ENCODE peak calls at places on chromosome 16, in eight cellular contexts. U is AG09309, H is BE2C, V is DND-41, M is activated B cell treated with CpG ODN at 0.5 μM for 24 hours, I is cardiac fibroblast, G is HFFc6, T is right atrium auricular region. X is an unnamed sample.

GRCh38 chr16:82867425-82867824 is 240.7 kb downstream of the CDH13 start:
- DNase-seq in U (peak; percentile 7), H (no peak), V (no peak), M (no peak), I (no peak), G (no peak), T (no peak), X (no peak)

GRCh38 chr16:83992624-83993023 is 24.6 kb downstream of the NECAB2 start:
- DNase-seq in U (peak; percentile 17), H (no peak), V (no peak), M (no peak), I (peak; percentile 81), G (peak; percentile 52), T (no peak), X (peak; percentile 11)

GRCh38 chr16:86150646-86151371 is 251.8 kb downstream of the IRF8 start:
- DNase-seq in U (no peak), H (no peak), V (no peak), M (no peak), I (no peak), G (no peak), T (no peak), X (no peak)

GRCh38 chr16:2969545-2970521 is 685 bp downstream of the PAQR4 start:
- DNase-seq in U (no peak), H (peak; percentile 86), V (peak; percentile 88), M (peak; percentile 53), I (peak; percentile 31), G (peak; percentile 21), T (peak; percentile 62), X (no peak)

GRCh38 chr16:48383877-48384304 is 1.3 kb downstream of the SIAH1 start:
- DNase-seq in U (peak; percentile 46), H (no peak), V (peak; percentile 23), M (no peak), I (peak; percentile 28), G (peak; percentile 38), T (peak; percentile 57), X (no peak)

GRCh38 chr16:16915771-16916170 is 536.8 kb downstream of the NPIPA7 start:
- DNase-seq in U (no peak), H (no peak), V (no peak), M (no peak), I (no peak), G (no peak), T (no peak), X (no peak)

GRCh38 chr16:86086471-86086870 is 187.5 kb downstream of the IRF8 start:
- DNase-seq in U (no peak), H (no peak), V (no peak), M (no peak), I (no peak), G (no peak), T (no peak), X (no peak)

GRCh38 chr16:65745201-65745600 is 621.3 kb upstream of the CDH5 start:
- DNase-seq in U (no peak), H (peak; percentile 16), V (no peak), M (no peak), I (no peak), G (no peak), T (no peak), X (no peak)

GRCh38 chr16:85525464-85526117 is 87.5 kb upstream of the GSE1 start:
- DNase-seq in U (no peak), H (peak; percentile 21), V (no peak), M (no peak), I (no peak), G (no peak), T (no peak), X (no peak)

GRCh38 chr16:83147244-83147643 is 520.5 kb downstream of the CDH13 start:
- DNase-seq in U (no peak), H (no peak), V (no peak), M (no peak), I (peak; percentile 18), G (no peak), T (no peak), X (no peak)

GRCh38 chr16:12419987-12420386 is 383.7 kb downstream of the CPPED1 start:
- DNase-seq in U (no peak), H (no peak), V (no peak), M (no peak), I (no peak), G (no peak), T (no peak), X (no peak)

GRCh38 chr16:19753815-19754643 is 36.0 kb downstream of the IQCK start:
- DNase-seq in U (peak; percentile 35), H (no peak), V (no peak), M (no peak), I (peak; percentile 86), G (peak; percentile 40), T (no peak), X (no peak)

GRCh38 chr16:88971371-88972097 is 5.5 kb downstream of the CBFA2T3 start:
- DNase-seq in U (no peak), H (no peak), V (no peak), M (peak; percentile 59), I (no peak), G (no peak), T (no peak), X (no peak)

DNA sequence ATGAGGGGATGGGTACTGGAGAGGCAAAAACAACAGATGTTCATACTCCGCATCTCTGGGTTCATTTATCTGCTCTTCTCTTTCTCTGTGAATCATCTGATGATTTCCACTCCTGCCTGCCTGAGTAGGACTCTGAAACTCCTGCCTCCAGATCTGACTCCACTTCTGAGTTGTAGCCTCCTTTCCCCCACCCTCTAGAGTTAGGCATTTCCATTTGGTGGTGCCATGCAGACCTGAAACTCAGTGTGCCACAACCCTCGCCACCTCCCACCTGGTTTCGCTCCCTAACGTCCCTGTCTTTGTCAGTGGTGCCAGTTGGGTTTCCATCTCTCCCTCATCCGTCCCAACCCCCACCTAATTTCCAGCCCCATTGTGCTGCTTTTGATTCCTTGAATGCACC is 126.2 kb downstream of the PRKCB start:
- DNase-seq in U (no peak), H (no peak), V (no peak), M (no peak), I (no peak), G (no peak), T (no peak), X (no peak)
- TF ChIP-seq CTCF in U (no peak), H (no peak), V (no peak), M (no peak), I (no peak), G (no peak), T (no peak), X (no peak)

GRCh38 chr16:54107803-54108202 is 178.8 kb downstream of the IRX3 start:
- DNase-seq in U (no peak), H (no peak), V (no peak), M (no peak), I (no peak), G (no peak), T (no peak), X (no peak)
- TF ChIP-seq CTCF in U (no peak), H (no peak), V (no peak), M (no peak), I (no peak), G (no peak), T (no peak), X (no peak)

GRCh38 chr16:58753711-58754134 is 19.6 kb upstream of the GOT2 start:
- DNase-seq in U (no peak), H (no peak), V (no peak), M (no peak), I (no peak), G (no peak), T (no peak), X (no peak)

GRCh38 chr16:58756650-58757332 is 22.7 kb upstream of the GOT2 start:
- DNase-seq in U (no peak), H (no peak), V (no peak), M (no peak), I (no peak), G (no peak), T (no peak), X (no peak)

DNA sequence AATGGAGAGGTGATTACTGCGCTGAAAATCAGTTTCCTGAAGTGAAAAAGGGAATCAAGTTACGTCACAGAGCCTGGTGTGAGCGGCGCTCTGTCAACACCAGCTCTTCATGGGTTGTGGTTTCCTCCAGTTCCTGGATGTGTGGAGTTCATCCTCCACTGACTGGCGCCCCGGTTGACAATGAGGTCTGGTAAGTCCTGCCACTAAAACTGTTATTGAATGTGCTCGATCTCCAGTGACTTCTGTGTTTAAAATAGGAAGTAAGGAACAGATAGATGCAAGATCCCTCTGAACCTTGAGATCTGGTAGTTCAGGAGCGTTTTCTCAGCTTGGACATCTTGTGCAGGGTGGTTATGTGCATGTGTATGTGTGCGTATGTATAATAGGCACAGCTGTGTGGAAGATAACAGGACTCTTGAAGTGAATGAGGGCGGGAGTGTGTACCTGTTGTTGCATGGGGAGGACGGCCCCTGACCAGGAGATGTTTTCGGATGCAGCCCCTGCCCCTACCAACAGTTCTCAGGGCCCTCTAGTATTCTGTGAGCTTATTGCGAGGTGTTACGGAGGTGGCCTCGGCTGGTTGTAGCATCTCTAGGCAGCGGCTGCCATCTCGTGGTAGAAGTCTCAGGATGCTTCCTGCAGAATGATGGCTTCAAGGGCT is 22.0 kb upstream of the GOT2 start:
- DNase-seq in U (peak; percentile 37), H (peak; percentile 79), V (peak; percentile 85), M (peak; percentile 52), I (peak; percentile 83), G (peak; percentile 34), T (peak; percentile 67), X (peak; percentile 14)
- TF ChIP-seq CTCF in U (peak; percentile 83), H (peak; percentile 90), V (peak; percentile 91), M (no peak), I (peak; percentile 81), G (peak; percentile 75), T (no peak), X (peak; percentile 72)

GRCh38 chr16:14489460-14489859 is 140.6 kb downstream of the PARN start:
- DNase-seq in U (no peak), H (peak; percentile 54), V (peak; percentile 11), M (no peak), I (peak; percentile 45), G (no peak), T (no peak), X (no peak)

GRCh38 chr16:14485131-14485551 is 144.9 kb downstream of the PARN start:
- DNase-seq in U (no peak), H (no peak), V (no peak), M (no peak), I (peak; percentile 35), G (peak; percentile 30), T (no peak), X (no peak)

GRCh38 chr16:14485811-14486519 is 144.1 kb downstream of the PARN start:
- DNase-seq in U (no peak), H (no peak), V (no peak), M (no peak), I (peak; percentile 14), G (no peak), T (no peak), X (no peak)

GRCh38 chr16:14487579-14487978 is 142.5 kb downstream of the PARN start:
- DNase-seq in U (no peak), H (no peak), V (peak; percentile 24), M (no peak), I (no peak), G (no peak), T (no peak), X (no peak)

DNA sequence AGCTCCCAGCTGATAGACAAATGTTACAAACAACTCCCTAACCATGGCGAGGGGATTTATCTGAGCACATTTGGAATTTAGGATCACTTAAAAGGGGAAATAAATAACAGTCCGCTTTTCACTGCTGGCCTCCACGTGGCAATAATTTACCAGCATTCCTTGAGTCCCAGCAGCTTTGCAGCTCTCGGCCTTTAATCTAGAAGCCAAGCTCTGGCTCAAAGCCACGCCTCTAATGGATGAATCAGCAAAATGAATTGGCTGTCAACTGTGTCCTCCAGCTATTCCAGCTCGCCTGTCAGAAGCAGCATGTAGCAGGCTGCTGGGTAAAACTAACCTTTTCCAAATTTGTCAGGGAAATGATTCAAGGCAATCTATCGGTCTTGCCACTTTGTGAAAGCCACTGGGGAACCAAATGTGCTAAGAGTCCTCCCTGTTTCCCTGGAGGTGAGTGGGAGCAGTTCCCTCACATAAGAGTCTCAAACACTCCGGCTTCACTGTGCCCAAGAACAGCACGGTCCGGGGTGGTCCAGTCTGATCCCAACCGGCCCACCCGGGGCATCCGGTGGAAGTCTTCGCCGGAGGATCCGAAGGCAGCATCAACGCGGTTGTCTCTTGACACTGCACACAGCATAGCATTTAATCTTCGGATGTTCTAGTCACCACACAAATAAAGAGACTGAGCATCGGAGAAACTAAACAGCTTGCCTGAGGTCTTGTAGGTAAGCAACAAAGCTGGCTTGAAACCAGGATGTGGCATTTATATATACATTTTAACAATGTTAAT is 143.3 kb downstream of the PARN start:
- DNase-seq in U (peak; percentile 79), H (peak; percentile 79), V (no peak), M (no peak), I (peak; percentile 96), G (peak; percentile 95), T (peak; percentile 93), X (peak; percentile 84)
- TF ChIP-seq CTCF in U (no peak), H (no peak), V (no peak), M (no peak), I (no peak), G (no peak), T (no peak), X (no peak)